ENCODE peak calls at places on chromosomes 2 and 18, in ten cellular contexts. One of them, this sample, is unnamed.

GRCh38 chr2:217731805-217732204 is 271.0 kb downstream of the TNS1 start:
- DNase-seq in glutamatergic neuron: no peak
- DNase-seq in endothelial cell: no peak
- DNase-seq in neural progenitor cell: no peak
- DNase-seq in thoracic aorta: no peak
- DNase-seq in foreskin keratinocyte: no peak
- DNase-seq in left ventricle myocardium inferior: no peak
- DNase-seq in lung: no peak
- DNase-seq in Peyer's patch: no peak
- DNase-seq in A549: no peak
- DNase-seq in this sample: no peak

GRCh38 chr2:174711206-174711605 is 53.1 kb downstream of the CHRNA1 start:
- DNase-seq in thoracic aorta: no peak
- DNase-seq in glutamatergic neuron: no peak
- DNase-seq in Peyer's patch: no peak
- DNase-seq in foreskin keratinocyte: no peak
- DNase-seq in left ventricle myocardium inferior: no peak
- DNase-seq in endothelial cell: no peak
- DNase-seq in lung: no peak
- DNase-seq in neural progenitor cell: no peak
- DNase-seq in A549: no peak
- DNase-seq in this sample: peak

GRCh38 chr2:232042911-232043564 is 81.5 kb downstream of the DIS3L2 start:
- DNase-seq in left ventricle myocardium inferior: no peak
- DNase-seq in foreskin keratinocyte: peak
- DNase-seq in lung: no peak
- DNase-seq in glutamatergic neuron: no peak
- DNase-seq in thoracic aorta: no peak
- DNase-seq in neural progenitor cell: no peak
- DNase-seq in A549: no peak
- DNase-seq in Peyer's patch: no peak
- DNase-seq in endothelial cell: no peak
- DNase-seq in this sample: no peak

GRCh38 chr18:65769653-65770052 is 18.8 kb downstream of the CDH7 start:
- DNase-seq in Peyer's patch: no peak
- DNase-seq in thoracic aorta: no peak
- DNase-seq in A549: no peak
- DNase-seq in neural progenitor cell: no peak
- DNase-seq in foreskin keratinocyte: no peak
- DNase-seq in glutamatergic neuron: no peak
- DNase-seq in lung: no peak
- DNase-seq in left ventricle myocardium inferior: no peak
- DNase-seq in endothelial cell: no peak
- DNase-seq in this sample: no peak

GRCh38 chr2:32558492-32558891 is 69.4 kb upstream of the TTC27 start:
- DNase-seq in left ventricle myocardium inferior: no peak
- DNase-seq in foreskin keratinocyte: no peak
- DNase-seq in glutamatergic neuron: no peak
- DNase-seq in thoracic aorta: no peak
- DNase-seq in neural progenitor cell: no peak
- DNase-seq in endothelial cell: no peak
- DNase-seq in Peyer's patch: no peak
- DNase-seq in A549: no peak
- DNase-seq in lung: no peak
- DNase-seq in this sample: no peak

GRCh38 chr2:234290196-234290595 is 206.7 kb downstream of the ARL4C start:
- DNase-seq in endothelial cell: no peak
- DNase-seq in Peyer's patch: no peak
- DNase-seq in A549: no peak
- DNase-seq in glutamatergic neuron: no peak
- DNase-seq in neural progenitor cell: no peak
- DNase-seq in lung: no peak
- DNase-seq in thoracic aorta: no peak
- DNase-seq in foreskin keratinocyte: no peak
- DNase-seq in left ventricle myocardium inferior: no peak
- DNase-seq in this sample: no peak

GRCh38 chr2:73232471-73233153 is 427 bp downstream of the PRADC1 start:
- DNase-seq in A549: peak
- DNase-seq in glutamatergic neuron: peak
- DNase-seq in neural progenitor cell: no peak
- DNase-seq in foreskin keratinocyte: no peak
- DNase-seq in thoracic aorta: no peak
- DNase-seq in endothelial cell: no peak
- DNase-seq in lung: peak
- DNase-seq in Peyer's patch: peak
- DNase-seq in left ventricle myocardium inferior: no peak
- DNase-seq in this sample: peak

GRCh38 chr2:117763806-117764205 is 50.7 kb upstream of the DDX18 start:
- DNase-seq in left ventricle myocardium inferior: no peak
- DNase-seq in thoracic aorta: no peak
- DNase-seq in neural progenitor cell: no peak
- DNase-seq in foreskin keratinocyte: no peak
- DNase-seq in endothelial cell: no peak
- DNase-seq in A549: no peak
- DNase-seq in lung: no peak
- DNase-seq in glutamatergic neuron: no peak
- DNase-seq in Peyer's patch: no peak
- DNase-seq in this sample: no peak

GRCh38 chr18:70413455-70413854 is 124.6 kb downstream of the SOCS6 start:
- DNase-seq in glutamatergic neuron: no peak
- DNase-seq in left ventricle myocardium inferior: no peak
- DNase-seq in neural progenitor cell: no peak
- DNase-seq in foreskin keratinocyte: no peak
- DNase-seq in Peyer's patch: no peak
- DNase-seq in thoracic aorta: no peak
- DNase-seq in A549: no peak
- DNase-seq in lung: no peak
- DNase-seq in endothelial cell: no peak
- DNase-seq in this sample: no peak

DNA sequence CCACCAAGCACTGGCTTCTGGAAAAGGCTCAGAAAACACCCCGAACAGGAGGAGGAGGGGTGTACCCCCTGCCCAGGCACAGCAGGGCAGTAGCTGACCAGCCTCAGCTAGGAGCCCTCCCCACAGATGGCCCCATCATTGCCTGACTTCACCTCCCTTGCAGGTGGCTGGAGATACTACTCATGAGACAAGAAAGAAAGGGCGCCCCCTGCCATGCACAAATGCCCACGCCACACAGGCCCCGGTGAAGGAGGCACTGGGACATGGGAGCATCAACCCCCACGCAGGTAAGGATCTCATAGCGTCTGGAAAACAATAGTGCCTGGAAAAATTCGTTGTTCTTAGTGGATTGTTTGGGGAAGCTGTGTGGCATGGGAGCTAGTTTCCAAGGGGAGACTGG is 240.6 kb downstream of the TFCP2L1 start:
- DNase-seq in left ventricle myocardium inferior: no peak
- DNase-seq in foreskin keratinocyte: no peak
- DNase-seq in glutamatergic neuron: no peak
- DNase-seq in endothelial cell: no peak
- DNase-seq in thoracic aorta: no peak
- DNase-seq in lung: no peak
- DNase-seq in Peyer's patch: no peak
- DNase-seq in A549: no peak
- DNase-seq in neural progenitor cell: peak
- DNase-seq in this sample: no peak
- TF ChIP-seq CTCF in left ventricle myocardium inferior: no peak
- TF ChIP-seq CTCF in foreskin keratinocyte: peak
- TF ChIP-seq CTCF in glutamatergic neuron: no peak
- TF ChIP-seq CTCF in endothelial cell: no peak
- TF ChIP-seq CTCF in thoracic aorta: no peak
- TF ChIP-seq CTCF in lung: no peak
- TF ChIP-seq CTCF in Peyer's patch: no peak
- TF ChIP-seq CTCF in A549: no peak
- TF ChIP-seq CTCF in neural progenitor cell: peak
- TF ChIP-seq CTCF in this sample: peak

GRCh38 chr18:33918571-33918970 is 306.1 kb downstream of the NOL4 start:
- DNase-seq in glutamatergic neuron: no peak
- DNase-seq in Peyer's patch: no peak
- DNase-seq in endothelial cell: no peak
- DNase-seq in left ventricle myocardium inferior: no peak
- DNase-seq in neural progenitor cell: no peak
- DNase-seq in lung: no peak
- DNase-seq in foreskin keratinocyte: no peak
- DNase-seq in thoracic aorta: no peak
- DNase-seq in A549: no peak
- DNase-seq in this sample: no peak

GRCh38 chr18:33914399-33914798 is 310.3 kb downstream of the NOL4 start:
- DNase-seq in left ventricle myocardium inferior: no peak
- DNase-seq in A549: no peak
- DNase-seq in foreskin keratinocyte: no peak
- DNase-seq in endothelial cell: no peak
- DNase-seq in glutamatergic neuron: no peak
- DNase-seq in Peyer's patch: no peak
- DNase-seq in lung: no peak
- DNase-seq in thoracic aorta: no peak
- DNase-seq in neural progenitor cell: no peak
- DNase-seq in this sample: no peak

GRCh38 chr18:33916200-33916599 is 308.5 kb downstream of the NOL4 start:
- DNase-seq in A549: no peak
- DNase-seq in lung: no peak
- DNase-seq in left ventricle myocardium inferior: no peak
- DNase-seq in neural progenitor cell: peak
- DNase-seq in foreskin keratinocyte: no peak
- DNase-seq in Peyer's patch: no peak
- DNase-seq in glutamatergic neuron: no peak
- DNase-seq in thoracic aorta: no peak
- DNase-seq in endothelial cell: no peak
- DNase-seq in this sample: peak
- TF ChIP-seq CTCF in A549: no peak
- TF ChIP-seq CTCF in lung: no peak
- TF ChIP-seq CTCF in left ventricle myocardium inferior: no peak
- TF ChIP-seq CTCF in neural progenitor cell: peak
- TF ChIP-seq CTCF in foreskin keratinocyte: no peak
- TF ChIP-seq CTCF in Peyer's patch: no peak
- TF ChIP-seq CTCF in glutamatergic neuron: peak
- TF ChIP-seq CTCF in thoracic aorta: no peak
- TF ChIP-seq CTCF in endothelial cell: no peak
- TF ChIP-seq CTCF in this sample: peak

DNA sequence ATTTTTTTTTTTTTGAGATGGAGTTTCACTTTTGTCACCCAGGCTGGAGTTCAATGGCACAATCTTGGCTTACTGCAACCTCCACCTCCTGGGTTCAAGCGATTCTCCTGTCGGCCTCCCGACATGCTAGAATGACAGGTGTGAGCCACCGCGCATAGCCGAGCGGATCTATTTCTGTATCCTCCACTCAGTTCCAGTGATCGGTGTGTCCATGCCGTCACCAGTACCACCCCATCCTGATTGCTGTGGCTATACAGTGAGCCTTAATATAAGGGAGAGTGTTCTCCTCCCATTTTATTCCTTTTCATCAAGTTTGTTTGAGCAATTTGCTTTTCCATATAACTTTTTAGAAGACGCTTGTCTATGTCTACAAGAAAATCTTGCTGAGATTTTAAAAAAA is 35.2 kb downstream of the RFX8 start:
- DNase-seq in endothelial cell: no peak
- DNase-seq in Peyer's patch: no peak
- DNase-seq in lung: no peak
- DNase-seq in A549: no peak
- DNase-seq in foreskin keratinocyte: no peak
- DNase-seq in glutamatergic neuron: no peak
- DNase-seq in neural progenitor cell: no peak
- DNase-seq in left ventricle myocardium inferior: no peak
- DNase-seq in thoracic aorta: no peak
- DNase-seq in this sample: no peak
- TF ChIP-seq CTCF in endothelial cell: no peak
- TF ChIP-seq CTCF in Peyer's patch: no peak
- TF ChIP-seq CTCF in lung: no peak
- TF ChIP-seq CTCF in A549: no peak
- TF ChIP-seq CTCF in foreskin keratinocyte: no peak
- TF ChIP-seq CTCF in glutamatergic neuron: no peak
- TF ChIP-seq CTCF in neural progenitor cell: no peak
- TF ChIP-seq CTCF in left ventricle myocardium inferior: no peak
- TF ChIP-seq CTCF in thoracic aorta: no peak
- TF ChIP-seq CTCF in this sample: no peak

DNA sequence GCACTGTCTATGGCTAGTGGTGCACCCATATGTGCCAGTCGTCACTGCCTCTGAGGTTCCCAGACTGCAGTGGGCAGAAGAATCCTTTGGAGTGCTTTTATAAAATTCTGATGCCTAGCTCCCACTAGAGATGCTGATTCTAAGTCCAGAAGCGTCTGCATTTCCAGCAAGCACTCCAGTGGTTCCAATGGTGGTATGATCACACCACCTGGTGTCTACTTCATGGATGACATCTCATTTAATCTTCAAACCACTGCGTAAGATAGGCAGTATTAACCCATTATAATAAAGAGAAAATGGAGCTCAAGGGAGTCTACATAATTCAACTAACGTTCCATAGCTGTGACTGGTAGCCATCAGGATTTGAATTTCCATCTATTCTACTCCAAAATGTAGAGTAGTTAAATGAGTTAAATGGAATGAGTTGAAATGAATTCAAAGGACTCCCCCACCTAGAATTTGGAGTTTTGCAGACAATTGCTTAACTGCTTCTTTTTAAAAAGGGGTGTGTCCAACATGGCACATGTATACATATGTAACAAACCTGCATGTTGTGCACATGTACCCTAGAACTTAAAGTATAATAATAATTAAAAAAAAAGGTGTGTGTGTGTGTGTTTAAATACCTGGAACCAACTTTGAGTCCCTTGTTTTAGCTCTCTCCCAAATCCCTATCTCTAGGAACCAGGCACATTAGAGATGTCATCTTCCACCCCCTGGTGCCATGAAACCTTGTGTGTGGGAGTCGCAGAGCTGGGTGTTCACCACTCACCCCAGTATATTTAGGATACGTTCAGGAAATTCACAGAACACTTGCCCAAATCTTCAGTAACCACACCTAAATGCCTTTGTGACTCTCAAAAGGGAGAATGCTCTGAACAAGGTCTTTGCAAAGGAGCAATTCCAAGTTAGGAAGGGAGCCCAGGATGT is 14.1 kb downstream of the LAMA3 start:
- DNase-seq in foreskin keratinocyte: no peak
- DNase-seq in neural progenitor cell: peak
- DNase-seq in A549: peak
- DNase-seq in endothelial cell: peak
- DNase-seq in Peyer's patch: peak
- DNase-seq in left ventricle myocardium inferior: no peak
- DNase-seq in thoracic aorta: no peak
- DNase-seq in lung: no peak
- DNase-seq in glutamatergic neuron: no peak
- DNase-seq in this sample: peak
- TF ChIP-seq CTCF in foreskin keratinocyte: peak
- TF ChIP-seq CTCF in neural progenitor cell: peak
- TF ChIP-seq CTCF in A549: peak
- TF ChIP-seq CTCF in endothelial cell: peak
- TF ChIP-seq CTCF in Peyer's patch: peak
- TF ChIP-seq CTCF in left ventricle myocardium inferior: peak
- TF ChIP-seq CTCF in thoracic aorta: peak
- TF ChIP-seq CTCF in lung: peak
- TF ChIP-seq CTCF in glutamatergic neuron: peak
- TF ChIP-seq CTCF in this sample: peak

DNA sequence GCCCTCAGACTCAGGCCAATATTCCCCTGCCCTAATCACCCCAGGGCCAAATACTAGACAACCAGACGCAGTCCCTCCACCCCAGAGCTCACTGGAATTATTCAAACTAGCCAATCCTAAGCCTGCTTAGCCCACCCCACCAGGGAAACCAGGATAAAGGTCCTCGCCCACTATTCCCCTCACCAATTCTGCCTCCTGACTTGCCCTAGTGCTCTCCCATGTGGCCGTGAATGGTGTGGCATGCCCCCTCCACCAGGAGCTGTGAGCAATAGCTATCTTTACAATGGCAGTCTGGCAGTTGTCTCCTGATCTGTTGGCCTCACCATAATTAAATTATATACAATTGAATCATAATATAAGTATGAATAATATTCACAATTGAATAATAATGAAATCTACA is 42.3 kb downstream of the FAM124B start:
- DNase-seq in lung: no peak
- DNase-seq in foreskin keratinocyte: no peak
- DNase-seq in thoracic aorta: no peak
- DNase-seq in endothelial cell: peak
- DNase-seq in Peyer's patch: no peak
- DNase-seq in neural progenitor cell: peak
- DNase-seq in A549: no peak
- DNase-seq in glutamatergic neuron: peak
- DNase-seq in left ventricle myocardium inferior: no peak
- DNase-seq in this sample: peak
- TF ChIP-seq CTCF in lung: no peak
- TF ChIP-seq CTCF in foreskin keratinocyte: peak
- TF ChIP-seq CTCF in thoracic aorta: no peak
- TF ChIP-seq CTCF in endothelial cell: peak
- TF ChIP-seq CTCF in Peyer's patch: no peak
- TF ChIP-seq CTCF in neural progenitor cell: peak
- TF ChIP-seq CTCF in A549: peak
- TF ChIP-seq CTCF in glutamatergic neuron: peak
- TF ChIP-seq CTCF in left ventricle myocardium inferior: peak
- TF ChIP-seq CTCF in this sample: peak

This sample was measured in BE2C.